ENCODE peak calls at places on chromosomes 6 and 20, in six cellular contexts. D is endothelial cell of umbilical vein, Y is ovary, E is astrocyte of the spinal cord, W is tibial artery, I is breast epithelium. A is an unnamed sample.

GRCh38 chr20:48189177-48189576 is 403.9 kb upstream of the SULF2 start:
- DNase-seq in D (peak; percentile 5), W (no peak), Y (no peak), I (no peak), E (peak; percentile 3), A (no peak)

GRCh38 chr6:169109381-169109780 is 144.3 kb downstream of the THBS2 start:
- DNase-seq in Y (no peak), W (no peak), E (no peak), I (no peak), D (no peak), A (no peak)

GRCh38 chr6:19880066-19880465 is 42.9 kb downstream of the ID4 start:
- DNase-seq in Y (no peak), E (no peak), I (no peak), D (no peak), W (no peak), A (no peak)

GRCh38 chr6:82680192-82680591 is 316.6 kb downstream of the TPBG start:
- DNase-seq in W (no peak), Y (no peak), E (no peak), I (no peak), D (no peak), A (no peak)

GRCh38 chr6:147909645-147910044 is 401.2 kb downstream of the SAMD5 start:
- DNase-seq in W (no peak), Y (no peak), I (no peak), E (no peak), D (no peak), A (peak; percentile 6)

GRCh38 chr20:32973077-32973717 is 31.0 kb downstream of the SUN5 start:
- DNase-seq in I (no peak), E (no peak), Y (no peak), D (no peak), W (no peak), A (no peak)

GRCh38 chr6:168960557-168960956 is 293.1 kb downstream of the THBS2 start:
- DNase-seq in I (no peak), Y (no peak), D (no peak), W (no peak), E (no peak), A (no peak)

GRCh38 chr6:140394141-140394540 is 1019.7 kb upstream of the CITED2 start:
- DNase-seq in D (no peak), W (no peak), E (no peak), Y (no peak), I (no peak), A (no peak)

GRCh38 chr6:56343295-56343694 is 95.9 kb upstream of the COL21A1 start:
- DNase-seq in W (no peak), Y (no peak), E (no peak), I (no peak), D (no peak), A (no peak)

GRCh38 chr6:143936347-143936746 is 71.7 kb downstream of the PLAGL1 start:
- DNase-seq in Y (no peak), I (no peak), W (no peak), D (no peak), E (no peak), A (no peak)

GRCh38 chr6:7902221-7902620 is 8.4 kb downstream of the TXNDC5 start:
- DNase-seq in E (no peak), W (no peak), D (peak; percentile 85), I (no peak), Y (no peak), A (no peak)

GRCh38 chr6:105620878-105621277 is 218.0 kb upstream of the PREP start:
- DNase-seq in D (no peak), W (no peak), E (peak; percentile 32), I (no peak), Y (no peak), A (no peak)

GRCh38 chr6:158715330-158716311 is 65.8 kb downstream of the SYTL3 start:
- DNase-seq in W (peak; percentile 55), I (no peak), D (no peak), Y (no peak), E (no peak), A (no peak)

GRCh38 chr6:158718431-158719126 is 68.7 kb downstream of the SYTL3 start:
- DNase-seq in D (peak; percentile 44), I (no peak), E (peak; percentile 28), W (peak; percentile 51), Y (no peak), A (no peak)

GRCh38 chr6:158713469-158713868 is 63.6 kb downstream of the SYTL3 start:
- DNase-seq in Y (no peak), I (no peak), E (no peak), W (peak; percentile 42), D (no peak), A (no peak)

GRCh38 chr6:158722176-158722729 is 72.4 kb downstream of the SYTL3 start:
- DNase-seq in D (no peak), W (no peak), I (no peak), Y (no peak), E (no peak), A (no peak)

DNA sequence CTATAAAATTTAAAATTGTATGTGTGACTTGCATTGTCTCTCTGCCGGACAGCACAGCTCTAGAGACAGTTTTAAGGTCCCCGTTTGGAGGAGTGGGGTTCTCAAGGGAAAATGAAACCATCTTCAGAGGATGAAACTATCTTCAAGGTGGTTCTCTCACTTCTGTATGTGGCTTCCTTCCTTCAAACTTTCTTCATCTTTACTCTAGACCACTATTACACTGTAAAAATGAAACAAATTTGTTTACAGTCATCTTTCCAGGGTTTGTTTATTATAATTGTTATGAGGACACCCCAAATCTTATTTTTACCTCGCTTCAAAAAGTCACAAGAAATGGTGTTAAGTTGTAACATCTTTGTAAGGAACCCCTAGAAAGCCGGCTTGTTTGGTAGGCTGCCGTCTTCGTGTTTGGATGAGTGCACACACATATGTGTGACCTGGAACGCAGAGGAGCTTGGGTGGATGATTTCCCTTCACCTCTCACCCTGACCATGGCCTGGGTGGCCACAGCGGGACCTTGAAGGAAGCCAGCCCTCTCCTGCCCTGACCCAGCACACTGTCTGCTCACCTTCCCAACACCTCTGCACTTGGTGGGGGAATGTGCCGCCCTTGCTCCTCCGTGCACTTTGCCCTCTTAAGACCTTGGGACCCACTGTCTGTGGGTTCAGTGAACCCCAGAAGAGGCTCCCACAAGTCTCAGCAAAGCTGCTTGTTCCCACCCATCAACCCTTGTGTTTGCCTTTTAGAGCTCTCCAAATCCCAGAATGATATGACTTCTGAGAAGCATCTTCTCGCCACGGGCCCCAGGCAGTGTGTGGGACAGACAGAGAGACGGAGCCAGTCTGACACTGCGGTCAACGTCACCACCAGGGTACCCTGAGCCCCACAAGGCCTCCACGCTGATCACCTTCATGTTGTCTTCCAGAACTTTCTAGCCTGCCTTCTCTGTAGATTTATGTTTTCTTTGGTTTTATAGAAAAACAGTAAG is 67.8 kb downstream of the SYTL3 start:
- DNase-seq in E (no peak), W (peak; percentile 48), I (no peak), D (no peak), Y (no peak), A (no peak)
- H3K4me3 ChIP-seq in E (no peak overlapping the region), W (no peak overlapping the region), I (no peak overlapping the region), D (no peak overlapping the region), Y (no peak overlapping the region), A (no peak overlapping the region)

DNA sequence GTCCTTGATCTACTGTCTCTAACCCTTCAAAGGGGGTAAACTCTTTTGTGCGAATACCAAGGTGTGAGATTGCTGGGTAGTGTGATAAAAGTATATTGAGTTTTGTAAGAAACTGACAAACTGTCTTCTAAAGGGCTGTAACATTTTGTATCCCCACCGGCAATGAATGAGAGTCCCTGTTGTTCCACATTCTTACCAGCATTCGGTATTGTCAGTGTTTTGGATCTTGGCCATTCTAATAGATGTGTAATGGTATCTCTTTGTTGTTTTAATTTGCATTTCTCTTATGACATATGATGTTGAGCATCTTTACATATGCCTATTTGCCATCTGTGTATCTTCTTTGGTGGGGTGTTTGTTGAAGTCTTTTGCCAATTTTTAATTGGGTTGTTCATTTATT is 1090.7 kb downstream of the KIF16B start:
- DNase-seq in D (no peak), W (no peak), Y (no peak), E (no peak), I (no peak), A (no peak)
- TF ChIP-seq CTCF in D (no peak), W (no peak), Y (no peak), E (no peak), I (no peak), A (no peak)

DNA sequence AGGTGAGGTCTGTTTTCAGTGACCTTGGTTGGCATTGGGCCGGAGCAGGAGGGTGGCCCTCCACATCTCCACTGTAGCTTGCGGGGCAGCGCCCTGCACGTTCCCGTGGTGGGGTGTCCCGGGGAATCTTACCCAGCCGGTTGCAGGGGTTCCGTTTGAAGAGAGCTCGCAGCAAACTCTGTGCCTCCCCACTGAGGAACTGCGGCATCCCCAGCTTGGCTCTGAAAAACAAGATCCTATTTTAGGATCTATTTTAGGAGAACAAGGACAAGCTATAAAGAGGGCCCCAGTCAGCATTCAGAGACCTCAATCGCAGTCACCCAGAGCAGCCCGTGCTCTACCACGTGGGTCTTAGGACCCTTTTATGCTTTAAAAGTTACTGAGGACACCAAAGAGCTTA is 97.8 kb downstream of the RAMACL start:
- DNase-seq in W (peak; percentile 60), Y (no peak), E (no peak), I (no peak), D (no peak), A (no peak)
- H3K4me3 ChIP-seq in W (no peak overlapping the region), Y (no peak overlapping the region), E (no peak overlapping the region), I (no peak overlapping the region), D (no peak overlapping the region), A (no peak overlapping the region)

GRCh38 chr6:93819189-93819588 is 399.8 kb upstream of the EPHA7 start:
- DNase-seq in Y (no peak), I (no peak), W (no peak), D (no peak), E (peak; percentile 30), A (no peak)

GRCh38 chr6:93821953-93822352 is 402.6 kb upstream of the EPHA7 start:
- DNase-seq in I (no peak), E (no peak), D (no peak), Y (no peak), W (no peak), A (no peak)

GRCh38 chr6:93817937-93818336 is 398.6 kb upstream of the EPHA7 start:
- DNase-seq in Y (no peak), W (no peak), D (no peak), I (no peak), E (no peak), A (no peak)

GRCh38 chr6:93822434-93823265 is 403.3 kb upstream of the EPHA7 start:
- DNase-seq in W (no peak), E (no peak), D (no peak), Y (no peak), I (no peak), A (no peak)

DNA sequence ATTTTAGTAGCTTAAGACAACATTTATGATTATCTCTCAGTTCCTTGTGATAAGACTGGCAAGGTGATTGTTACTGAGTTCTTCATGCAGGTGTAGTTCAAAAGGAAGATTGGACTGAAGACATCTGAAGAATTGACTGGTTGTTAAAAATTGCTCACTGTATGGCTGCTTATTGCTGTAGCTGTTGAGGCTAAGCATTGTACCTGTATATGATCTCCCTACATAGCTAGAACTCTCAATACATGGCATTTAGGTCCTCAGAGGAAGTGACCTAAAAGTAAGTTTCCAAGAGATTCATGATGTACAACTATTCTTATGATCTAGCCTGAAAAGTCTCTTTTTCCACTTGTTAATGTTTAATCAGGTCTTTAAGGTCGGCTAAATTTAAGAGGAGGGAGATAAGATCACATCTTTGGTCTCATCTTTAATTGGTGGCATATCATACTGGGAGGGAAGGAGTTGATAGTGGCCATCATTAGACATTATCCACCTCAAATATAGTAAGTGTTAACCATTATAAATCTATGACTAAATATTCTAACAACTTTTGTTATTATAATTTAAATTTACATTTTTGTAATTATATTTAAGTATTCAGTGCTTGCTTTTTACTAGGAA is 401.2 kb upstream of the EPHA7 start:
- DNase-seq in E (no peak), Y (no peak), D (no peak), I (no peak), W (no peak), A (no peak)
- TF ChIP-seq CTCF in E (no peak), Y (no peak), D (no peak), I (no peak), W (no peak), A (no peak)

GRCh38 chr6:132252113-132252512 is 149.2 kb downstream of the MOXD1 start:
- DNase-seq in I (peak; percentile 20), E (no peak), D (no peak), W (no peak), Y (no peak), A (no peak)
- H3K4me3 ChIP-seq in I (no peak overlapping the region), E (no peak overlapping the region), D (no peak overlapping the region), W (no peak overlapping the region), Y (no peak overlapping the region), A (no peak overlapping the region)

A was measured in astrocyte of the cerebellum.